ENCODE peak calls at places on chromosomes 6 and 20, in six cellular contexts. G is HepG2, D is upper lobe of left lung, O is A549, J is GM12878, Q is K562. X is an unnamed sample.

GRCh38 chr20:36481380-36482043 is 59.8 kb upstream of the MYL9 start:
- ATAC-seq in G (peak), D (no peak), O (peak), J (no peak), Q (peak), X (no peak)

GRCh38 chr6:26215200-26216014 is 128.2 kb downstream of the HFE start:
- ATAC-seq in G (peak), D (no peak), O (no peak), J (peak), Q (peak), X (no peak)

GRCh38 chr6:55841341-55841740 is 34.0 kb downstream of the BMP5 start:
- ATAC-seq in G (no peak), D (no peak), O (no peak), J (no peak), Q (no peak), X (no peak)

GRCh38 chr6:112203577-112204349 is 50.6 kb downstream of the LAMA4 start:
- ATAC-seq in G (peak), D (no peak), O (peak), J (peak), Q (no peak), X (peak)

GRCh38 chr20:34022154-34022842 is 28.6 kb downstream of the RALY start:
- ATAC-seq in G (peak), D (no peak), O (peak), J (peak), Q (peak), X (no peak)

GRCh38 chr6:104326173-104327001 is 533.3 kb downstream of the HACE1 start:
- ATAC-seq in G (no peak), D (no peak), O (no peak), J (peak), Q (peak), X (peak)

GRCh38 chr6:158039571-158040050 is 57.9 kb downstream of the SYNJ2 start:
- ATAC-seq in G (peak), D (no peak), O (peak), J (peak), Q (peak), X (no peak)

GRCh38 chr6:136236491-136237293 is 13.4 kb downstream of the MTFR2 start:
- ATAC-seq in G (no peak), D (peak), O (no peak), J (no peak), Q (peak), X (no peak)

GRCh38 chr20:10060223-10060622 is 25.4 kb downstream of the ANKEF1 start:
- ATAC-seq in G (no peak), D (no peak), O (no peak), J (peak), Q (no peak), X (no peak)

GRCh38 chr20:35506872-35507638 is 22.4 kb downstream of the C20orf173 start:
- ATAC-seq in G (no peak), D (no peak), O (no peak), J (peak), Q (no peak), X (no peak)

GRCh38 chr6:128241221-128241620 is 279.2 kb downstream of the PTPRK start:
- ATAC-seq in G (no peak), D (no peak), O (no peak), J (peak), Q (no peak), X (no peak)
- H3K4me3 ChIP-seq in G (no peak), D (no peak), O (no peak), J (no peak), Q (no peak), X (no peak)

GRCh38 chr6:13762648-13763441 is 51.2 kb upstream of the RANBP9 start:
- ATAC-seq in G (no peak), D (peak), O (no peak), J (peak), Q (no peak), X (peak)

GRCh38 chr6:13760307-13760706 is 48.7 kb upstream of the RANBP9 start:
- ATAC-seq in G (no peak), D (no peak), O (no peak), J (no peak), Q (no peak), X (no peak)

GRCh38 chr6:13759025-13759424 is 47.4 kb upstream of the RANBP9 start:
- ATAC-seq in G (peak), D (no peak), O (no peak), J (no peak), Q (peak), X (no peak)

GRCh38 chr6:13761361-13762036 is 49.9 kb upstream of the RANBP9 start:
- ATAC-seq in G (no peak), D (no peak), O (no peak), J (no peak), Q (no peak), X (no peak)

DNA sequence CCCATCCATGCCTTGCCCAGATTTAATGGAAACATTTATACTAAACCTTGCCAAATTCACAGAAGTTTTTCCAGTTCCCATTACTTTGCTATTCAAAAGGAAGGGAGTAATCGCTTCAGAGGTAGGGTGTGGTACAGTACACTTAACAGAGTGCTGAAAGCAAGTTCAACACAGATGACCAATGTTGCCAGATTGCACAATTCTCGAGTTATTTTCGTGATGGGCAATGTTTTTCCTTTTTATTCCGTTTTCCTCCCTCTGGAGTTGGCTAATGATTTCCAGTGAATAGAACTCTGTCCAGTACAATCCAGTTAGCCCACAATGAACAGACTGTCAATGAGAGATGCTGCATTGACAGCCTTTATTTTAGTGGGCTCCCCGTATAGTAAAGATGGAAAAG is 49.3 kb upstream of the RANBP9 start:
- ATAC-seq in G (no peak), D (peak), O (no peak), J (no peak), Q (peak), X (peak)
- TF ChIP-seq EP300 in G (no peak), D (peak), O (no peak), J (no peak), Q (no peak), X (no peak)

DNA sequence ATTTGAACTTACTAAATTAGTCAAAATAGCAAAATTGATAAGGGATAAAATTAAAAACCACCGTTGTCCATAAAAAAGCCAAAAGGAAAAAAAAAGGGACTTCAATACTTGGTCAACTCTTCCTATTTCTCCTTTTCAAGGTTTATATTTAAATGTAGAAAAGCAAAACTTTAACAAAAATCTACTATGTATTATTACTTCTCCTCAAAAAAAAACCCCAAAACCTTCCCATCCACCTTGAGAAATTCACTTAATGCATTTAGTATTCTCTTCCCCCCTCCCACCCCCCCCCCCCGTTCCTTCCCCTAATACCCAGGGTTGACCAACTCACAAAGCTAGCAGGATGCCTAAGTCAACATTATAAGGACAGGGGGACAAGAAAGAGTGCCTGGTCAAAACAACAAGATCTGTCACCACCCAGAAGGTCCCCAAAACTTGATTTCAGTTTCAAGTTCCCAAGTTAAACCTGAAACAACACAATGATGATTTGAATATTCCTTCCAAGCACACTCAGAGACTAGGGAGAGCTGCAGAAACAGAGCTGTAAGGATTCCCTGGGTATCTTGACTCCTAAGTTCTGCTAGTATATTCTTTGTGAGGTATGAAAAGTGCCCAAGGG is 14.6 kb downstream of the GMDS start:
- ATAC-seq in G (no peak), D (no peak), O (no peak), J (peak), Q (no peak), X (no peak)
- H3K4me3 ChIP-seq in G (no peak), D (no peak), O (no peak), J (peak), Q (no peak), X (no peak)

GRCh38 chr6:150761771-150762170 is 103.7 kb upstream of the MTHFD1L start:
- ATAC-seq in G (no peak), D (no peak), O (no peak), J (no peak), Q (no peak), X (no peak)
- TF ChIP-seq EP300 in G (no peak), D (no peak), O (no peak), J (no peak), Q (no peak), X (no peak)

GRCh38 chr6:113750148-113750547 is 107.0 kb upstream of the MARCKS start:
- ATAC-seq in G (no peak), D (no peak), O (no peak), J (no peak), Q (no peak), X (no peak)
- H3K4me3 ChIP-seq in G (no peak), D (no peak), O (no peak), J (no peak), Q (no peak), X (no peak)

DNA sequence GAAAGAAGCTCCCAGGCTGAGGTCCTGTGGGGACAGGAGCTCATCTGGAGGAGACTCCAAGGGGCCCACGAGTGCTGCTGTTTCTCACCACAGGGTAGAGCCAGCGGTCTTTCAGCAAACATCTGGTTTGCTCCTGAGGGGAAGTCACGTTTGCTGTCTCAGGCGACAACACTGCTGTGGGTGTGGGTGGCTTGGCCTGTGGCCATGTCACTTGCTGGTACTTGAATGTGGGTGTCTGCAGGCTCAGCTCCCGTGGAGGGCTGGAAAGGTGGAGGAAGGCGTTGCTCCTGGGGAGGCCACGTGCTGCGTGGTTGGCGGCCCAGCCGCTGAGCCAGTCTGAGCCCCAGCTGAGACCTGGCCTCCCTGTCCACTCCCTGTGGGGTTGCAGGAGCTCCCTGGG is 52.8 kb upstream of the MPC1 start:
- ATAC-seq in G (peak), D (no peak), O (no peak), J (no peak), Q (peak), X (peak)
- TF ChIP-seq EP300 in G (no peak), D (no peak), O (no peak), J (no peak), Q (no peak), X (no peak)

GRCh38 chr6:170456886-170457698 is 96.0 kb downstream of the PSMB1 start:
- ATAC-seq in G (peak), D (no peak), O (no peak), J (no peak), Q (no peak), X (no peak)

GRCh38 chr6:170461556-170462365 is 91.3 kb downstream of the PSMB1 start:
- ATAC-seq in G (no peak), D (peak), O (no peak), J (no peak), Q (no peak), X (no peak)

GRCh38 chr6:170460606-170461005 is 92.5 kb downstream of the PSMB1 start:
- ATAC-seq in G (no peak), D (no peak), O (no peak), J (no peak), Q (no peak), X (no peak)

GRCh38 chr6:170461111-170461510 is 92.0 kb downstream of the PSMB1 start:
- ATAC-seq in G (no peak), D (no peak), O (no peak), J (no peak), Q (no peak), X (no peak)

DNA sequence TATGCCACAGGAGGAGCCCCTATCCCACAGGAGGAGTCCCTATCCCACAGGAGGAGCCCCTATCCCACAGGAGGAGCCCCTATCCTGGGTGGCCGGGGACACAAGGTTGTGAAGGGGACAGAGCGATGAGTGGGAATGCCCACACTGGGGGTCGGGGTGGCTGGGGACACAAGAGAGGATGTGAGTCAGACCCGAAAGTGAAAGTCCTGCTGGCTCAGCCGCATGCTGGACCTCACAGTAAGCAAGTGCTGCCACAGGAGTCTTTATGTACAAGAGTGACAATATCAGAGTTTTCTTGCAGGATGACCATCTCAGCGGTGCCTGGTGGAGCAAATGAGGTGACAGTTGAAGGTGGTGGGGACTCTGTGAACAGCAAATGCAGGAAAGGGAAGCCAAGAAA is 93.7 kb downstream of the PSMB1 start:
- ATAC-seq in G (no peak), D (no peak), O (peak), J (peak), Q (no peak), X (no peak)
- H3K4me3 ChIP-seq in G (no peak), D (no peak), O (no peak), J (no peak), Q (no peak), X (no peak)

DNA sequence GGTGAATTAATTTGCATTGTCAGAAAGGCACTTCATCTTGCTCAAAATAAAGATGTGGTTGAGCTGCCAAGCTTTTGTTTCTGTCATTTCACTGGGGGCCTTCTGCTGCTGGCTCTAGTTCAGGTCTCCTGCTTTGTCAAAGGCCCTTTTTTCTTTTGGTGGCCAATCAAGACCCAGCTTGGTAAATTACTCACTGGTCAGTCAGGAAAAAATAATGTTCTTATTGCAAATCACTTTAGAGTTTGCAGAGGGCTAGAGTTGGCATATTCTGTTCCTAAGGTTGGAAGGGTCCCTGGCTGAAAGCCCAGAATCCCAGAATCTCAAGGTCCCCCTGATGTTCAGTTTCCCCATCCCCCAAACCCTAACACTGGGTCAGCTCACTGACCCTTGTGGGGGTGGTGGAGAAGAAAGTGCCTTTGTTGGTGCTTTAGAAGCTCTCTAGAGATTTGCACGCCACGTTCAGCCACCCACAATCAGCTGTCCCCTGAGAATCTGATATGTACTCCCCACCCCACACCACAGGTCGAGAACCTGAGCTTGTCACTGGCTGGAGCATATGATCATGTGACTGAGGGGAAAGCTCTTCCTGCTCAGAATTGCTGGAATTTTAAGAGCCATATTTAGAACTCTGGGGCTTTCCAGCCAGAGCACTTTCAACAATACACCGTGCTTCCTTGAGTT is 21.7 kb upstream of the BNIP5 start:
- ATAC-seq in G (no peak), D (peak), O (no peak), J (peak), Q (peak), X (peak)
- TF ChIP-seq EP300 in G (no peak), D (peak), O (no peak), J (peak), Q (no peak), X (no peak)